ENCODE peak calls at places on chromosome 4, in eight cellular contexts. M is AG04450; Y is amygdala; N is mesenteric fat pad; G is stimulated activated CD8-positive, alpha-beta memory T cell treated with anti-CD3 and anti-CD28 coated beads, Interleukin-12 subunit alpha, Interleukin-12 subunit beta, amount 100 ng/mL, for 1 hour; E is ureter; K is stimulated activated CD4-positive, alpha-beta T cell treated with anti-CD3 and anti-CD28 coated beads, Interleukin-15, amount 100 ng/mL, for 24 hours; S is lung. I is an unnamed sample.

GRCh38 chr4:7811536-7812190 is 128.0 kb downstream of the AFAP1 start:
- DNase-seq in M (peak), K (no peak), S (peak), G (no peak), N (peak), Y (no peak), E (no peak), I (no peak)

GRCh38 chr4:113383111-113383785 is 333.8 kb downstream of the ANK2 start:
- DNase-seq in E (no peak), N (no peak), S (no peak), M (no peak), Y (no peak), G (no peak), K (no peak), I (no peak)

GRCh38 chr4:106277140-106277680 is 38.8 kb downstream of the TBCK start:
- DNase-seq in G (no peak), K (no peak), Y (no peak), M (no peak), E (no peak), N (no peak), S (no peak), I (no peak)

GRCh38 chr4:136768925-136769275 is 763.4 kb downstream of the PCDH18 start:
- DNase-seq in S (no peak), G (no peak), M (no peak), Y (no peak), N (no peak), K (no peak), E (no peak), I (no peak)

GRCh38 chr4:108037884-108038283 is 48.2 kb downstream of the HADH start:
- DNase-seq in M (no peak), S (no peak), K (no peak), G (no peak), Y (no peak), E (no peak), N (no peak), I (no peak)

GRCh38 chr4:2787230-2788100 is 5.4 kb upstream of the SH3BP2 start:
- DNase-seq in M (no peak), N (peak), G (no peak), K (peak), S (no peak), Y (no peak), E (no peak), I (no peak)

GRCh38 chr4:174910271-174910670 is 7.9 kb upstream of the ADAM29 start:
- DNase-seq in E (no peak), M (no peak), N (no peak), K (no peak), S (no peak), G (no peak), Y (no peak), I (no peak)

GRCh38 chr4:110518889-110519490 is 43.0 kb downstream of the ENPEP start:
- DNase-seq in K (peak), M (no peak), Y (no peak), G (peak), E (no peak), S (no peak), N (no peak), I (no peak)

GRCh38 chr4:14143892-14144291 is 516.4 kb upstream of the BOD1L1 start:
- DNase-seq in E (no peak), M (no peak), K (no peak), S (no peak), G (no peak), Y (no peak), N (no peak), I (no peak)

GRCh38 chr4:17687237-17687857 is 72.9 kb downstream of the MED28 start:
- DNase-seq in E (no peak), G (no peak), M (no peak), S (no peak), K (no peak), N (no peak), Y (no peak), I (peak)

GRCh38 chr4:48247142-48247877 is 22.3 kb downstream of the TEC start:
- DNase-seq in E (no peak), Y (no peak), G (no peak), S (no peak), N (no peak), K (no peak), M (no peak), I (no peak)

GRCh38 chr4:139142980-139143379 is 34.0 kb downstream of the ELF2 start:
- DNase-seq in Y (no peak), S (no peak), M (no peak), G (no peak), K (no peak), N (no peak), E (no peak), I (no peak)

GRCh38 chr4:48498895-48499294 is 8.8 kb downstream of the ZAR1 start:
- DNase-seq in K (no peak), N (no peak), S (no peak), Y (no peak), M (no peak), G (no peak), E (no peak), I (no peak)

GRCh38 chr4:148800943-148801342 is 358.7 kb upstream of the NR3C2 start:
- DNase-seq in N (no peak), E (no peak), S (no peak), G (no peak), Y (no peak), M (no peak), K (no peak), I (no peak)

GRCh38 chr4:182749768-182750167 is 167.4 kb downstream of the DCTD start:
- DNase-seq in K (no peak), E (no peak), Y (no peak), S (no peak), M (no peak), N (no peak), G (no peak), I (no peak)

GRCh38 chr4:83855044-83855443 is 319.1 kb downstream of the GPAT3 start:
- DNase-seq in G (no peak), Y (no peak), E (no peak), M (peak), K (no peak), S (no peak), N (no peak), I (peak)

GRCh38 chr4:6424425-6424824 is 48.0 kb downstream of the PPP2R2C start:
- DNase-seq in G (no peak), N (no peak), Y (no peak), S (no peak), E (no peak), K (no peak), M (no peak), I (no peak)

GRCh38 chr4:41319553-41319952 is 62.8 kb downstream of the UCHL1 start:
- DNase-seq in K (no peak), E (no peak), Y (no peak), N (no peak), M (no peak), G (no peak), S (no peak), I (no peak)

GRCh38 chr4:64305565-64306254 is 103.5 kb downstream of the TECRL start:
- DNase-seq in M (no peak), Y (no peak), E (no peak), S (no peak), K (no peak), G (no peak), N (no peak), I (no peak)

GRCh38 chr4:84389406-84389805 is 109.7 kb downstream of the NKX6-1 start:
- DNase-seq in S (no peak), K (no peak), M (no peak), E (no peak), Y (no peak), N (no peak), G (no peak), I (no peak)

GRCh38 chr4:158581161-158581560 is 59.5 kb downstream of the RXFP1 start:
- DNase-seq in M (no peak), K (no peak), E (no peak), Y (no peak), S (no peak), N (no peak), G (no peak), I (no peak)

GRCh38 chr4:53306729-53307128 is 59.1 kb downstream of the SCFD2 start:
- DNase-seq in N (no peak), G (no peak), S (no peak), M (no peak), Y (no peak), E (no peak), K (no peak), I (no peak)

GRCh38 chr4:45350438-45350837 is 624.1 kb upstream of the GNPDA2 start:
- DNase-seq in K (no peak), G (no peak), S (no peak), Y (no peak), N (no peak), E (no peak), M (no peak), I (no peak)

GRCh38 chr4:90883519-90883918 is 756.3 kb downstream of the CCSER1 start:
- DNase-seq in E (no peak), G (no peak), Y (no peak), K (no peak), N (no peak), M (no peak), S (no peak), I (no peak)

GRCh38 chr4:121272526-121272925 is 108.3 kb downstream of the QRFPR start:
- DNase-seq in E (no peak), N (no peak), G (no peak), M (peak), S (no peak), Y (no peak), K (no peak), I (no peak)

GRCh38 chr4:159346681-159347080 is 243.8 kb downstream of the RAPGEF2 start:
- DNase-seq in E (no peak), N (no peak), S (no peak), G (no peak), K (no peak), M (no peak), Y (no peak), I (no peak)

GRCh38 chr4:63618883-63619573 is 790.2 kb downstream of the TECRL start:
- DNase-seq in G (no peak), N (no peak), S (no peak), Y (no peak), M (no peak), E (no peak), K (no peak), I (no peak)

GRCh38 chr4:3689006-3689405 is 77.2 kb upstream of the ADRA2C start:
- DNase-seq in N (no peak), Y (no peak), G (no peak), E (no peak), M (no peak), K (no peak), S (no peak), I (no peak)

GRCh38 chr4:82984459-82984858 is 26.2 kb downstream of the LIN54 start:
- DNase-seq in K (peak), G (no peak), M (no peak), N (no peak), S (no peak), E (no peak), Y (no peak), I (no peak)

GRCh38 chr4:105389167-105389566 is 84.7 kb downstream of the PPA2 start:
- DNase-seq in Y (no peak), S (no peak), N (no peak), E (no peak), K (no peak), G (no peak), M (no peak), I (no peak)

GRCh38 chr4:41258783-41259182 is 2.1 kb downstream of the UCHL1 start:
- DNase-seq in N (no peak), Y (peak), S (no peak), K (no peak), E (no peak), M (peak), G (no peak), I (no peak)

GRCh38 chr4:183596056-183596757 is 62.8 kb downstream of the RWDD4 start:
- DNase-seq in K (no peak), N (no peak), Y (no peak), S (no peak), E (no peak), M (no peak), G (no peak), I (no peak)

GRCh38 chr4:107210450-107211239 is 174.5 kb upstream of the DKK2 start:
- DNase-seq in G (no peak), M (no peak), Y (no peak), S (no peak), N (no peak), E (no peak), K (no peak), I (no peak)

GRCh38 chr4:141540643-141541042 is 95.7 kb upstream of the IL15 start:
- DNase-seq in E (no peak), N (no peak), S (no peak), K (no peak), M (no peak), Y (no peak), G (no peak), I (no peak)

GRCh38 chr4:172995161-172995560 is 173.4 kb upstream of the GALNT7 start:
- DNase-seq in G (no peak), S (no peak), K (no peak), E (no peak), N (no peak), M (no peak), Y (no peak), I (peak)

I was measured in esophagus muscularis mucosa.